ENCODE peak calls at places on chromosome 10, in six cellular contexts. H is mucosa of descending colon, M is erythroblast, P is SW480, B is GM23338, Q is fibroblast of villous mesenchyme. K is an unnamed sample.

GRCh38 chr10:71028066-71028465 is 139.7 kb upstream of the PCBD1 start:
- DNase-seq in H (no peak), M (no peak), P (no peak), B (no peak), Q (no peak), K (no peak)

GRCh38 chr10:130438861-130439260 is 302.7 kb downstream of the GLRX3 start:
- DNase-seq in H (no peak), M (no peak), P (no peak), B (no peak), Q (no peak), K (no peak)

GRCh38 chr10:97701438-97702064 is 12.0 kb upstream of the MARVELD1 start:
- DNase-seq in H (peak; percentile 74), M (peak; percentile 73), P (peak; percentile 78), B (peak; percentile 92), Q (peak; percentile 80), K (peak; percentile 69)

GRCh38 chr10:34522542-34522941 is 292.6 kb downstream of the PARD3 start:
- DNase-seq in H (peak; percentile 29), M (peak; percentile 14), P (no peak), B (peak; percentile 55), Q (peak; percentile 57), K (peak; percentile 47)

GRCh38 chr10:43145313-43145712 is 7.1 kb downstream of the CSGALNACT2 start:
- DNase-seq in H (no peak), M (no peak), P (no peak), B (no peak), Q (no peak), K (no peak)

GRCh38 chr10:59382831-59383295 is 20.5 kb upstream of the FAM13C start:
- DNase-seq in H (peak; percentile 22), M (no peak), P (no peak), B (no peak), Q (peak; percentile 82), K (peak; percentile 77)

GRCh38 chr10:12063483-12063818 is 5.3 kb upstream of the DHTKD1 start:
- DNase-seq in H (no peak), M (peak; percentile 95), P (no peak), B (no peak), Q (no peak), K (no peak)

GRCh38 chr10:16562891-16563290 is 41.2 kb upstream of the C1QL3 start:
- DNase-seq in H (no peak), M (no peak), P (no peak), B (no peak), Q (no peak), K (peak; percentile 4)